ENCODE peak calls at places on chromosomes 4 and X, in ten cellular contexts. One of them, this sample, is unnamed.
A peak's percentile ranks its signal among the peaks of the same experiment; 100 is the strongest.

GRCh38 chr4:78764498-78764961 is 11.6 kb upstream of the BMP2K start:
- DNase-seq in sciatic nerve: no peak
- DNase-seq in activated naive CD8-positive, alpha-beta T cell treated with anti-CD3 and anti-CD28 coated beads, Interleukin-2, amount 50 U/mL, for 24 hours: no peak
- DNase-seq in BJ: no peak
- DNase-seq in NCI-H1436: no peak
- DNase-seq in substantia nigra: no peak
- DNase-seq in stimulated activated CD4-positive, alpha-beta T cell treated with anti-CD3 and anti-CD28 coated beads, Interleukin-12 subunit alpha, Interleukin-12 subunit beta, amount 100 ng/mL, for 4 hours: no peak
- DNase-seq in naive B cell: no peak
- DNase-seq in activated CD8-positive, alpha-beta memory T cell treated with anti-CD3 and anti-CD28 coated beads for 4 hours: no peak
- DNase-seq in activated CD4-positive, CD25-positive, alpha-beta regulatory T cell treated with anti-CD3 and anti-CD28 coated beads, Interleukin-2, amount 50 U/mL, for 72 hours: no peak
- DNase-seq in this sample: no peak

GRCh38 chrX:16946361-16946964 is at the start of gene REPS2:
- DNase-seq in sciatic nerve: peak; percentile 83
- DNase-seq in activated naive CD8-positive, alpha-beta T cell treated with anti-CD3 and anti-CD28 coated beads, Interleukin-2, amount 50 U/mL, for 24 hours: peak; percentile 65
- DNase-seq in BJ: no peak
- DNase-seq in NCI-H1436: peak; percentile 71
- DNase-seq in substantia nigra: peak; percentile 44
- DNase-seq in stimulated activated CD4-positive, alpha-beta T cell treated with anti-CD3 and anti-CD28 coated beads, Interleukin-12 subunit alpha, Interleukin-12 subunit beta, amount 100 ng/mL, for 4 hours: peak; percentile 78
- DNase-seq in naive B cell: peak; percentile 71
- DNase-seq in activated CD8-positive, alpha-beta memory T cell treated with anti-CD3 and anti-CD28 coated beads for 4 hours: peak; percentile 44
- DNase-seq in activated CD4-positive, CD25-positive, alpha-beta regulatory T cell treated with anti-CD3 and anti-CD28 coated beads, Interleukin-2, amount 50 U/mL, for 72 hours: peak; percentile 65
- DNase-seq in this sample: peak; percentile 57

GRCh38 chr4:30948653-30949052 is 228.5 kb downstream of the PCDH7 start:
- DNase-seq in sciatic nerve: no peak
- DNase-seq in activated naive CD8-positive, alpha-beta T cell treated with anti-CD3 and anti-CD28 coated beads, Interleukin-2, amount 50 U/mL, for 24 hours: no peak
- DNase-seq in BJ: no peak
- DNase-seq in NCI-H1436: no peak
- DNase-seq in substantia nigra: no peak
- DNase-seq in stimulated activated CD4-positive, alpha-beta T cell treated with anti-CD3 and anti-CD28 coated beads, Interleukin-12 subunit alpha, Interleukin-12 subunit beta, amount 100 ng/mL, for 4 hours: no peak
- DNase-seq in naive B cell: no peak
- DNase-seq in activated CD8-positive, alpha-beta memory T cell treated with anti-CD3 and anti-CD28 coated beads for 4 hours: no peak
- DNase-seq in activated CD4-positive, CD25-positive, alpha-beta regulatory T cell treated with anti-CD3 and anti-CD28 coated beads, Interleukin-2, amount 50 U/mL, for 72 hours: no peak
- DNase-seq in this sample: no peak

GRCh38 chr4:19927381-19927780 is 324.3 kb upstream of the SLIT2 start:
- DNase-seq in sciatic nerve: no peak
- DNase-seq in activated naive CD8-positive, alpha-beta T cell treated with anti-CD3 and anti-CD28 coated beads, Interleukin-2, amount 50 U/mL, for 24 hours: no peak
- DNase-seq in BJ: no peak
- DNase-seq in NCI-H1436: no peak
- DNase-seq in substantia nigra: no peak
- DNase-seq in stimulated activated CD4-positive, alpha-beta T cell treated with anti-CD3 and anti-CD28 coated beads, Interleukin-12 subunit alpha, Interleukin-12 subunit beta, amount 100 ng/mL, for 4 hours: no peak
- DNase-seq in naive B cell: no peak
- DNase-seq in activated CD8-positive, alpha-beta memory T cell treated with anti-CD3 and anti-CD28 coated beads for 4 hours: no peak
- DNase-seq in activated CD4-positive, CD25-positive, alpha-beta regulatory T cell treated with anti-CD3 and anti-CD28 coated beads, Interleukin-2, amount 50 U/mL, for 72 hours: no peak
- DNase-seq in this sample: no peak

GRCh38 chrX:8939344-8939743 is 94.6 kb downstream of the FAM9B start:
- DNase-seq in sciatic nerve: no peak
- DNase-seq in activated naive CD8-positive, alpha-beta T cell treated with anti-CD3 and anti-CD28 coated beads, Interleukin-2, amount 50 U/mL, for 24 hours: no peak
- DNase-seq in BJ: no peak
- DNase-seq in NCI-H1436: no peak
- DNase-seq in substantia nigra: no peak
- DNase-seq in stimulated activated CD4-positive, alpha-beta T cell treated with anti-CD3 and anti-CD28 coated beads, Interleukin-12 subunit alpha, Interleukin-12 subunit beta, amount 100 ng/mL, for 4 hours: no peak
- DNase-seq in naive B cell: no peak
- DNase-seq in activated CD8-positive, alpha-beta memory T cell treated with anti-CD3 and anti-CD28 coated beads for 4 hours: no peak
- DNase-seq in activated CD4-positive, CD25-positive, alpha-beta regulatory T cell treated with anti-CD3 and anti-CD28 coated beads, Interleukin-2, amount 50 U/mL, for 72 hours: no peak
- DNase-seq in this sample: no peak

GRCh38 chr4:8287606-8288280 is 18.2 kb downstream of the HTRA3 start:
- DNase-seq in sciatic nerve: no peak
- DNase-seq in activated naive CD8-positive, alpha-beta T cell treated with anti-CD3 and anti-CD28 coated beads, Interleukin-2, amount 50 U/mL, for 24 hours: no peak
- DNase-seq in BJ: no peak
- DNase-seq in NCI-H1436: no peak
- DNase-seq in substantia nigra: no peak
- DNase-seq in stimulated activated CD4-positive, alpha-beta T cell treated with anti-CD3 and anti-CD28 coated beads, Interleukin-12 subunit alpha, Interleukin-12 subunit beta, amount 100 ng/mL, for 4 hours: no peak
- DNase-seq in naive B cell: no peak
- DNase-seq in activated CD8-positive, alpha-beta memory T cell treated with anti-CD3 and anti-CD28 coated beads for 4 hours: no peak
- DNase-seq in activated CD4-positive, CD25-positive, alpha-beta regulatory T cell treated with anti-CD3 and anti-CD28 coated beads, Interleukin-2, amount 50 U/mL, for 72 hours: no peak
- DNase-seq in this sample: no peak

GRCh38 chrX:134693644-134694043 is 35.4 kb upstream of the PLAC1 start:
- DNase-seq in sciatic nerve: no peak
- DNase-seq in activated naive CD8-positive, alpha-beta T cell treated with anti-CD3 and anti-CD28 coated beads, Interleukin-2, amount 50 U/mL, for 24 hours: no peak
- DNase-seq in BJ: no peak
- DNase-seq in NCI-H1436: no peak
- DNase-seq in substantia nigra: no peak
- DNase-seq in stimulated activated CD4-positive, alpha-beta T cell treated with anti-CD3 and anti-CD28 coated beads, Interleukin-12 subunit alpha, Interleukin-12 subunit beta, amount 100 ng/mL, for 4 hours: no peak
- DNase-seq in naive B cell: no peak
- DNase-seq in activated CD8-positive, alpha-beta memory T cell treated with anti-CD3 and anti-CD28 coated beads for 4 hours: no peak
- DNase-seq in activated CD4-positive, CD25-positive, alpha-beta regulatory T cell treated with anti-CD3 and anti-CD28 coated beads, Interleukin-2, amount 50 U/mL, for 72 hours: no peak
- DNase-seq in this sample: no peak

GRCh38 chrX:115713465-115713864 is 152.5 kb downstream of the PLS3 start:
- DNase-seq in sciatic nerve: no peak
- DNase-seq in activated naive CD8-positive, alpha-beta T cell treated with anti-CD3 and anti-CD28 coated beads, Interleukin-2, amount 50 U/mL, for 24 hours: no peak
- DNase-seq in BJ: no peak
- DNase-seq in NCI-H1436: no peak
- DNase-seq in substantia nigra: no peak
- DNase-seq in stimulated activated CD4-positive, alpha-beta T cell treated with anti-CD3 and anti-CD28 coated beads, Interleukin-12 subunit alpha, Interleukin-12 subunit beta, amount 100 ng/mL, for 4 hours: no peak
- DNase-seq in naive B cell: no peak
- DNase-seq in activated CD8-positive, alpha-beta memory T cell treated with anti-CD3 and anti-CD28 coated beads for 4 hours: no peak
- DNase-seq in activated CD4-positive, CD25-positive, alpha-beta regulatory T cell treated with anti-CD3 and anti-CD28 coated beads, Interleukin-2, amount 50 U/mL, for 72 hours: no peak
- DNase-seq in this sample: no peak

GRCh38 chrX:35380808-35381700 is 417.1 kb upstream of the MAGEB16 start:
- DNase-seq in sciatic nerve: no peak
- DNase-seq in activated naive CD8-positive, alpha-beta T cell treated with anti-CD3 and anti-CD28 coated beads, Interleukin-2, amount 50 U/mL, for 24 hours: no peak
- DNase-seq in BJ: no peak
- DNase-seq in NCI-H1436: no peak
- DNase-seq in substantia nigra: no peak
- DNase-seq in stimulated activated CD4-positive, alpha-beta T cell treated with anti-CD3 and anti-CD28 coated beads, Interleukin-12 subunit alpha, Interleukin-12 subunit beta, amount 100 ng/mL, for 4 hours: no peak
- DNase-seq in naive B cell: no peak
- DNase-seq in activated CD8-positive, alpha-beta memory T cell treated with anti-CD3 and anti-CD28 coated beads for 4 hours: no peak
- DNase-seq in activated CD4-positive, CD25-positive, alpha-beta regulatory T cell treated with anti-CD3 and anti-CD28 coated beads, Interleukin-2, amount 50 U/mL, for 72 hours: no peak
- DNase-seq in this sample: no peak

GRCh38 chr4:68912807-68913206 is 38.8 kb downstream of the UGT2A3 start:
- DNase-seq in sciatic nerve: no peak
- DNase-seq in activated naive CD8-positive, alpha-beta T cell treated with anti-CD3 and anti-CD28 coated beads, Interleukin-2, amount 50 U/mL, for 24 hours: no peak
- DNase-seq in BJ: no peak
- DNase-seq in NCI-H1436: no peak
- DNase-seq in substantia nigra: no peak
- DNase-seq in stimulated activated CD4-positive, alpha-beta T cell treated with anti-CD3 and anti-CD28 coated beads, Interleukin-12 subunit alpha, Interleukin-12 subunit beta, amount 100 ng/mL, for 4 hours: no peak
- DNase-seq in naive B cell: no peak
- DNase-seq in activated CD8-positive, alpha-beta memory T cell treated with anti-CD3 and anti-CD28 coated beads for 4 hours: no peak
- DNase-seq in activated CD4-positive, CD25-positive, alpha-beta regulatory T cell treated with anti-CD3 and anti-CD28 coated beads, Interleukin-2, amount 50 U/mL, for 72 hours: no peak
- DNase-seq in this sample: no peak

GRCh38 chr4:96455045-96455720 is 615.3 kb downstream of the PDHA2 start:
- DNase-seq in sciatic nerve: no peak
- DNase-seq in activated naive CD8-positive, alpha-beta T cell treated with anti-CD3 and anti-CD28 coated beads, Interleukin-2, amount 50 U/mL, for 24 hours: no peak
- DNase-seq in BJ: no peak
- DNase-seq in NCI-H1436: no peak
- DNase-seq in substantia nigra: no peak
- DNase-seq in stimulated activated CD4-positive, alpha-beta T cell treated with anti-CD3 and anti-CD28 coated beads, Interleukin-12 subunit alpha, Interleukin-12 subunit beta, amount 100 ng/mL, for 4 hours: no peak
- DNase-seq in naive B cell: no peak
- DNase-seq in activated CD8-positive, alpha-beta memory T cell treated with anti-CD3 and anti-CD28 coated beads for 4 hours: no peak
- DNase-seq in activated CD4-positive, CD25-positive, alpha-beta regulatory T cell treated with anti-CD3 and anti-CD28 coated beads, Interleukin-2, amount 50 U/mL, for 72 hours: no peak
- DNase-seq in this sample: no peak

GRCh38 chr4:176189891-176190795 is 5.2 kb downstream of the SPATA4 start:
- DNase-seq in sciatic nerve: no peak
- DNase-seq in activated naive CD8-positive, alpha-beta T cell treated with anti-CD3 and anti-CD28 coated beads, Interleukin-2, amount 50 U/mL, for 24 hours: no peak
- DNase-seq in BJ: no peak
- DNase-seq in NCI-H1436: no peak
- DNase-seq in substantia nigra: no peak
- DNase-seq in stimulated activated CD4-positive, alpha-beta T cell treated with anti-CD3 and anti-CD28 coated beads, Interleukin-12 subunit alpha, Interleukin-12 subunit beta, amount 100 ng/mL, for 4 hours: no peak
- DNase-seq in naive B cell: no peak
- DNase-seq in activated CD8-positive, alpha-beta memory T cell treated with anti-CD3 and anti-CD28 coated beads for 4 hours: no peak
- DNase-seq in activated CD4-positive, CD25-positive, alpha-beta regulatory T cell treated with anti-CD3 and anti-CD28 coated beads, Interleukin-2, amount 50 U/mL, for 72 hours: no peak
- DNase-seq in this sample: no peak

GRCh38 chr4:183100827-183101226 is 1.8 kb downstream of the WWC2 start:
- DNase-seq in sciatic nerve: no peak
- DNase-seq in activated naive CD8-positive, alpha-beta T cell treated with anti-CD3 and anti-CD28 coated beads, Interleukin-2, amount 50 U/mL, for 24 hours: no peak
- DNase-seq in BJ: no peak
- DNase-seq in NCI-H1436: no peak
- DNase-seq in substantia nigra: no peak
- DNase-seq in stimulated activated CD4-positive, alpha-beta T cell treated with anti-CD3 and anti-CD28 coated beads, Interleukin-12 subunit alpha, Interleukin-12 subunit beta, amount 100 ng/mL, for 4 hours: no peak
- DNase-seq in naive B cell: no peak
- DNase-seq in activated CD8-positive, alpha-beta memory T cell treated with anti-CD3 and anti-CD28 coated beads for 4 hours: no peak
- DNase-seq in activated CD4-positive, CD25-positive, alpha-beta regulatory T cell treated with anti-CD3 and anti-CD28 coated beads, Interleukin-2, amount 50 U/mL, for 72 hours: no peak
- DNase-seq in this sample: no peak

GRCh38 chr4:159685406-159686092 is 582.7 kb downstream of the RAPGEF2 start:
- DNase-seq in sciatic nerve: no peak
- DNase-seq in activated naive CD8-positive, alpha-beta T cell treated with anti-CD3 and anti-CD28 coated beads, Interleukin-2, amount 50 U/mL, for 24 hours: no peak
- DNase-seq in BJ: no peak
- DNase-seq in NCI-H1436: no peak
- DNase-seq in substantia nigra: no peak
- DNase-seq in stimulated activated CD4-positive, alpha-beta T cell treated with anti-CD3 and anti-CD28 coated beads, Interleukin-12 subunit alpha, Interleukin-12 subunit beta, amount 100 ng/mL, for 4 hours: no peak
- DNase-seq in naive B cell: no peak
- DNase-seq in activated CD8-positive, alpha-beta memory T cell treated with anti-CD3 and anti-CD28 coated beads for 4 hours: no peak
- DNase-seq in activated CD4-positive, CD25-positive, alpha-beta regulatory T cell treated with anti-CD3 and anti-CD28 coated beads, Interleukin-2, amount 50 U/mL, for 72 hours: no peak
- DNase-seq in this sample: no peak

GRCh38 chr4:104487105-104487504 is 7.6 kb downstream of the CXXC4 start:
- DNase-seq in sciatic nerve: no peak
- DNase-seq in activated naive CD8-positive, alpha-beta T cell treated with anti-CD3 and anti-CD28 coated beads, Interleukin-2, amount 50 U/mL, for 24 hours: no peak
- DNase-seq in BJ: no peak
- DNase-seq in NCI-H1436: peak; percentile 26
- DNase-seq in substantia nigra: no peak
- DNase-seq in stimulated activated CD4-positive, alpha-beta T cell treated with anti-CD3 and anti-CD28 coated beads, Interleukin-12 subunit alpha, Interleukin-12 subunit beta, amount 100 ng/mL, for 4 hours: no peak
- DNase-seq in naive B cell: no peak
- DNase-seq in activated CD8-positive, alpha-beta memory T cell treated with anti-CD3 and anti-CD28 coated beads for 4 hours: no peak
- DNase-seq in activated CD4-positive, CD25-positive, alpha-beta regulatory T cell treated with anti-CD3 and anti-CD28 coated beads, Interleukin-2, amount 50 U/mL, for 72 hours: no peak
- DNase-seq in this sample: no peak

GRCh38 chrX:49838374-49838773 is 9.3 kb downstream of the PAGE4 start:
- DNase-seq in sciatic nerve: no peak
- DNase-seq in activated naive CD8-positive, alpha-beta T cell treated with anti-CD3 and anti-CD28 coated beads, Interleukin-2, amount 50 U/mL, for 24 hours: peak; percentile 3
- DNase-seq in BJ: no peak
- DNase-seq in NCI-H1436: no peak
- DNase-seq in substantia nigra: no peak
- DNase-seq in stimulated activated CD4-positive, alpha-beta T cell treated with anti-CD3 and anti-CD28 coated beads, Interleukin-12 subunit alpha, Interleukin-12 subunit beta, amount 100 ng/mL, for 4 hours: no peak
- DNase-seq in naive B cell: no peak
- DNase-seq in activated CD8-positive, alpha-beta memory T cell treated with anti-CD3 and anti-CD28 coated beads for 4 hours: no peak
- DNase-seq in activated CD4-positive, CD25-positive, alpha-beta regulatory T cell treated with anti-CD3 and anti-CD28 coated beads, Interleukin-2, amount 50 U/mL, for 72 hours: no peak
- DNase-seq in this sample: no peak

GRCh38 chrX:53471346-53471745 is 37.2 kb upstream of the HSD17B10 start:
- DNase-seq in sciatic nerve: no peak
- DNase-seq in activated naive CD8-positive, alpha-beta T cell treated with anti-CD3 and anti-CD28 coated beads, Interleukin-2, amount 50 U/mL, for 24 hours: no peak
- DNase-seq in BJ: no peak
- DNase-seq in NCI-H1436: no peak
- DNase-seq in substantia nigra: no peak
- DNase-seq in stimulated activated CD4-positive, alpha-beta T cell treated with anti-CD3 and anti-CD28 coated beads, Interleukin-12 subunit alpha, Interleukin-12 subunit beta, amount 100 ng/mL, for 4 hours: no peak
- DNase-seq in naive B cell: no peak
- DNase-seq in activated CD8-positive, alpha-beta memory T cell treated with anti-CD3 and anti-CD28 coated beads for 4 hours: no peak
- DNase-seq in activated CD4-positive, CD25-positive, alpha-beta regulatory T cell treated with anti-CD3 and anti-CD28 coated beads, Interleukin-2, amount 50 U/mL, for 72 hours: no peak
- DNase-seq in this sample: no peak

GRCh38 chr4:162323919-162324318 is 160.1 kb upstream of the FSTL5 start:
- DNase-seq in sciatic nerve: no peak
- DNase-seq in activated naive CD8-positive, alpha-beta T cell treated with anti-CD3 and anti-CD28 coated beads, Interleukin-2, amount 50 U/mL, for 24 hours: no peak
- DNase-seq in BJ: no peak
- DNase-seq in NCI-H1436: no peak
- DNase-seq in substantia nigra: no peak
- DNase-seq in stimulated activated CD4-positive, alpha-beta T cell treated with anti-CD3 and anti-CD28 coated beads, Interleukin-12 subunit alpha, Interleukin-12 subunit beta, amount 100 ng/mL, for 4 hours: no peak
- DNase-seq in naive B cell: no peak
- DNase-seq in activated CD8-positive, alpha-beta memory T cell treated with anti-CD3 and anti-CD28 coated beads for 4 hours: no peak
- DNase-seq in activated CD4-positive, CD25-positive, alpha-beta regulatory T cell treated with anti-CD3 and anti-CD28 coated beads, Interleukin-2, amount 50 U/mL, for 72 hours: no peak
- DNase-seq in this sample: no peak

GRCh38 chr4:15132739-15133138 is 130.5 kb downstream of the CPEB2 start:
- DNase-seq in sciatic nerve: no peak
- DNase-seq in activated naive CD8-positive, alpha-beta T cell treated with anti-CD3 and anti-CD28 coated beads, Interleukin-2, amount 50 U/mL, for 24 hours: no peak
- DNase-seq in BJ: no peak
- DNase-seq in NCI-H1436: no peak
- DNase-seq in substantia nigra: peak; percentile 27
- DNase-seq in stimulated activated CD4-positive, alpha-beta T cell treated with anti-CD3 and anti-CD28 coated beads, Interleukin-12 subunit alpha, Interleukin-12 subunit beta, amount 100 ng/mL, for 4 hours: no peak
- DNase-seq in naive B cell: no peak
- DNase-seq in activated CD8-positive, alpha-beta memory T cell treated with anti-CD3 and anti-CD28 coated beads for 4 hours: no peak
- DNase-seq in activated CD4-positive, CD25-positive, alpha-beta regulatory T cell treated with anti-CD3 and anti-CD28 coated beads, Interleukin-2, amount 50 U/mL, for 72 hours: no peak
- DNase-seq in this sample: no peak

GRCh38 chr4:23322732-23323131 is 567.1 kb downstream of the PPARGC1A start:
- DNase-seq in sciatic nerve: no peak
- DNase-seq in activated naive CD8-positive, alpha-beta T cell treated with anti-CD3 and anti-CD28 coated beads, Interleukin-2, amount 50 U/mL, for 24 hours: no peak
- DNase-seq in BJ: no peak
- DNase-seq in NCI-H1436: no peak
- DNase-seq in substantia nigra: no peak
- DNase-seq in stimulated activated CD4-positive, alpha-beta T cell treated with anti-CD3 and anti-CD28 coated beads, Interleukin-12 subunit alpha, Interleukin-12 subunit beta, amount 100 ng/mL, for 4 hours: no peak
- DNase-seq in naive B cell: no peak
- DNase-seq in activated CD8-positive, alpha-beta memory T cell treated with anti-CD3 and anti-CD28 coated beads for 4 hours: no peak
- DNase-seq in activated CD4-positive, CD25-positive, alpha-beta regulatory T cell treated with anti-CD3 and anti-CD28 coated beads, Interleukin-2, amount 50 U/mL, for 72 hours: no peak
- DNase-seq in this sample: no peak

GRCh38 chr4:5758741-5759140 is 47.7 kb downstream of the EVC start:
- DNase-seq in sciatic nerve: no peak
- DNase-seq in activated naive CD8-positive, alpha-beta T cell treated with anti-CD3 and anti-CD28 coated beads, Interleukin-2, amount 50 U/mL, for 24 hours: peak; percentile 29
- DNase-seq in BJ: peak; percentile 98
- DNase-seq in NCI-H1436: no peak
- DNase-seq in substantia nigra: no peak
- DNase-seq in stimulated activated CD4-positive, alpha-beta T cell treated with anti-CD3 and anti-CD28 coated beads, Interleukin-12 subunit alpha, Interleukin-12 subunit beta, amount 100 ng/mL, for 4 hours: peak; percentile 37
- DNase-seq in naive B cell: no peak
- DNase-seq in activated CD8-positive, alpha-beta memory T cell treated with anti-CD3 and anti-CD28 coated beads for 4 hours: no peak
- DNase-seq in activated CD4-positive, CD25-positive, alpha-beta regulatory T cell treated with anti-CD3 and anti-CD28 coated beads, Interleukin-2, amount 50 U/mL, for 72 hours: no peak
- DNase-seq in this sample: no peak

GRCh38 chr4:77157859-77158486 is 966 bp downstream of the CCNG2 start:
- DNase-seq in sciatic nerve: peak; percentile 94
- DNase-seq in activated naive CD8-positive, alpha-beta T cell treated with anti-CD3 and anti-CD28 coated beads, Interleukin-2, amount 50 U/mL, for 24 hours: peak; percentile 82
- DNase-seq in BJ: no peak
- DNase-seq in NCI-H1436: peak; percentile 89
- DNase-seq in substantia nigra: peak; percentile 55
- DNase-seq in stimulated activated CD4-positive, alpha-beta T cell treated with anti-CD3 and anti-CD28 coated beads, Interleukin-12 subunit alpha, Interleukin-12 subunit beta, amount 100 ng/mL, for 4 hours: peak; percentile 52
- DNase-seq in naive B cell: peak; percentile 62
- DNase-seq in activated CD8-positive, alpha-beta memory T cell treated with anti-CD3 and anti-CD28 coated beads for 4 hours: peak; percentile 50
- DNase-seq in activated CD4-positive, CD25-positive, alpha-beta regulatory T cell treated with anti-CD3 and anti-CD28 coated beads, Interleukin-2, amount 50 U/mL, for 72 hours: peak; percentile 73
- DNase-seq in this sample: peak; percentile 80

GRCh38 chr4:56215901-56216300 is 171.4 kb downstream of the AASDH start:
- DNase-seq in sciatic nerve: no peak
- DNase-seq in activated naive CD8-positive, alpha-beta T cell treated with anti-CD3 and anti-CD28 coated beads, Interleukin-2, amount 50 U/mL, for 24 hours: no peak
- DNase-seq in BJ: no peak
- DNase-seq in NCI-H1436: peak; percentile 43
- DNase-seq in substantia nigra: no peak
- DNase-seq in stimulated activated CD4-positive, alpha-beta T cell treated with anti-CD3 and anti-CD28 coated beads, Interleukin-12 subunit alpha, Interleukin-12 subunit beta, amount 100 ng/mL, for 4 hours: no peak
- DNase-seq in naive B cell: no peak
- DNase-seq in activated CD8-positive, alpha-beta memory T cell treated with anti-CD3 and anti-CD28 coated beads for 4 hours: no peak
- DNase-seq in activated CD4-positive, CD25-positive, alpha-beta regulatory T cell treated with anti-CD3 and anti-CD28 coated beads, Interleukin-2, amount 50 U/mL, for 72 hours: no peak
- DNase-seq in this sample: no peak

GRCh38 chr4:186161138-186161537 is 30.2 kb upstream of the CYP4V2 start:
- DNase-seq in sciatic nerve: no peak
- DNase-seq in activated naive CD8-positive, alpha-beta T cell treated with anti-CD3 and anti-CD28 coated beads, Interleukin-2, amount 50 U/mL, for 24 hours: peak; percentile 15
- DNase-seq in BJ: no peak
- DNase-seq in NCI-H1436: no peak
- DNase-seq in substantia nigra: no peak
- DNase-seq in stimulated activated CD4-positive, alpha-beta T cell treated with anti-CD3 and anti-CD28 coated beads, Interleukin-12 subunit alpha, Interleukin-12 subunit beta, amount 100 ng/mL, for 4 hours: peak; percentile 16
- DNase-seq in naive B cell: no peak
- DNase-seq in activated CD8-positive, alpha-beta memory T cell treated with anti-CD3 and anti-CD28 coated beads for 4 hours: no peak
- DNase-seq in activated CD4-positive, CD25-positive, alpha-beta regulatory T cell treated with anti-CD3 and anti-CD28 coated beads, Interleukin-2, amount 50 U/mL, for 72 hours: no peak
- DNase-seq in this sample: no peak

GRCh38 chrX:103248553-103248952 is 6.4 kb downstream of the TCEAL8 start:
- DNase-seq in sciatic nerve: no peak
- DNase-seq in activated naive CD8-positive, alpha-beta T cell treated with anti-CD3 and anti-CD28 coated beads, Interleukin-2, amount 50 U/mL, for 24 hours: no peak
- DNase-seq in BJ: no peak
- DNase-seq in NCI-H1436: no peak
- DNase-seq in substantia nigra: no peak
- DNase-seq in stimulated activated CD4-positive, alpha-beta T cell treated with anti-CD3 and anti-CD28 coated beads, Interleukin-12 subunit alpha, Interleukin-12 subunit beta, amount 100 ng/mL, for 4 hours: no peak
- DNase-seq in naive B cell: peak; percentile 6
- DNase-seq in activated CD8-positive, alpha-beta memory T cell treated with anti-CD3 and anti-CD28 coated beads for 4 hours: no peak
- DNase-seq in activated CD4-positive, CD25-positive, alpha-beta regulatory T cell treated with anti-CD3 and anti-CD28 coated beads, Interleukin-2, amount 50 U/mL, for 72 hours: no peak
- DNase-seq in this sample: no peak

GRCh38 chr4:112521123-112522116 is 5.4 kb upstream of the NEUROG2 start:
- DNase-seq in sciatic nerve: no peak
- DNase-seq in activated naive CD8-positive, alpha-beta T cell treated with anti-CD3 and anti-CD28 coated beads, Interleukin-2, amount 50 U/mL, for 24 hours: no peak
- DNase-seq in BJ: no peak
- DNase-seq in NCI-H1436: no peak
- DNase-seq in substantia nigra: no peak
- DNase-seq in stimulated activated CD4-positive, alpha-beta T cell treated with anti-CD3 and anti-CD28 coated beads, Interleukin-12 subunit alpha, Interleukin-12 subunit beta, amount 100 ng/mL, for 4 hours: no peak
- DNase-seq in naive B cell: no peak
- DNase-seq in activated CD8-positive, alpha-beta memory T cell treated with anti-CD3 and anti-CD28 coated beads for 4 hours: no peak
- DNase-seq in activated CD4-positive, CD25-positive, alpha-beta regulatory T cell treated with anti-CD3 and anti-CD28 coated beads, Interleukin-2, amount 50 U/mL, for 72 hours: no peak
- DNase-seq in this sample: peak; percentile 25

GRCh38 chr4:78653655-78654054 is 102.1 kb downstream of the ANXA3 start:
- DNase-seq in sciatic nerve: no peak
- DNase-seq in activated naive CD8-positive, alpha-beta T cell treated with anti-CD3 and anti-CD28 coated beads, Interleukin-2, amount 50 U/mL, for 24 hours: no peak
- DNase-seq in BJ: no peak
- DNase-seq in NCI-H1436: no peak
- DNase-seq in substantia nigra: no peak
- DNase-seq in stimulated activated CD4-positive, alpha-beta T cell treated with anti-CD3 and anti-CD28 coated beads, Interleukin-12 subunit alpha, Interleukin-12 subunit beta, amount 100 ng/mL, for 4 hours: no peak
- DNase-seq in naive B cell: no peak
- DNase-seq in activated CD8-positive, alpha-beta memory T cell treated with anti-CD3 and anti-CD28 coated beads for 4 hours: no peak
- DNase-seq in activated CD4-positive, CD25-positive, alpha-beta regulatory T cell treated with anti-CD3 and anti-CD28 coated beads, Interleukin-2, amount 50 U/mL, for 72 hours: no peak
- DNase-seq in this sample: no peak

GRCh38 chrX:75989806-75990590 is 182.9 kb upstream of the PBDC1 start:
- DNase-seq in sciatic nerve: no peak
- DNase-seq in activated naive CD8-positive, alpha-beta T cell treated with anti-CD3 and anti-CD28 coated beads, Interleukin-2, amount 50 U/mL, for 24 hours: no peak
- DNase-seq in BJ: no peak
- DNase-seq in NCI-H1436: no peak
- DNase-seq in substantia nigra: no peak
- DNase-seq in stimulated activated CD4-positive, alpha-beta T cell treated with anti-CD3 and anti-CD28 coated beads, Interleukin-12 subunit alpha, Interleukin-12 subunit beta, amount 100 ng/mL, for 4 hours: no peak
- DNase-seq in naive B cell: no peak
- DNase-seq in activated CD8-positive, alpha-beta memory T cell treated with anti-CD3 and anti-CD28 coated beads for 4 hours: no peak
- DNase-seq in activated CD4-positive, CD25-positive, alpha-beta regulatory T cell treated with anti-CD3 and anti-CD28 coated beads, Interleukin-2, amount 50 U/mL, for 72 hours: no peak
- DNase-seq in this sample: no peak